ENCODE peak calls at places on chromosomes 16 and 17, in four cellular contexts. One of them, this sample, is unnamed.

GRCh38 chr16:3364774-3365427 is 9.2 kb downstream of the OR2C1 start:
- DNase-seq in A549: peak; percentile 81
- DNase-seq in K562: no peak
- DNase-seq in HepG2: peak; percentile 94
- DNase-seq in this sample: peak; percentile 29

GRCh38 chr17:67055041-67055443 is 10.7 kb downstream of the CACNG1 start:
- DNase-seq in A549: no peak
- DNase-seq in K562: no peak
- DNase-seq in HepG2: no peak
- DNase-seq in this sample: no peak

GRCh38 chr16:81401035-81401950 is 43.3 kb upstream of the CMIP start:
- DNase-seq in A549: peak; percentile 96
- DNase-seq in K562: peak; percentile 60
- DNase-seq in HepG2: peak; percentile 12
- DNase-seq in this sample: no peak

GRCh38 chr17:18368948-18369347 is 5.6 kb upstream of the SHMT1 start:
- DNase-seq in A549: no peak
- DNase-seq in K562: peak; percentile 31
- DNase-seq in HepG2: no peak
- DNase-seq in this sample: no peak

GRCh38 chr16:73018796-73019455 is 29.0 kb downstream of the ZFHX3 start:
- DNase-seq in A549: no peak
- DNase-seq in K562: no peak
- DNase-seq in HepG2: no peak
- DNase-seq in this sample: no peak

GRCh38 chr16:4591706-4592470 is 22.8 kb downstream of the UBALD1 start:
- DNase-seq in A549: no peak
- DNase-seq in K562: no peak
- DNase-seq in HepG2: no peak
- DNase-seq in this sample: no peak

GRCh38 chr16:67339453-67339852 is 12.8 kb downstream of the LRRC36 start:
- DNase-seq in A549: no peak
- DNase-seq in K562: peak; percentile 31
- DNase-seq in HepG2: peak; percentile 21
- DNase-seq in this sample: no peak

GRCh38 chr17:76673729-76674128 is 30.2 kb upstream of the ST6GALNAC1 start:
- DNase-seq in A549: no peak
- DNase-seq in K562: no peak
- DNase-seq in HepG2: no peak
- DNase-seq in this sample: no peak

GRCh38 chr16:28091706-28092105 is 28.2 kb upstream of the GSG1L start:
- DNase-seq in A549: no peak
- DNase-seq in K562: no peak
- DNase-seq in HepG2: no peak
- DNase-seq in this sample: no peak

GRCh38 chr17:68133370-68134045 is 98.0 kb downstream of the KPNA2 start:
- DNase-seq in A549: no peak
- DNase-seq in K562: no peak
- DNase-seq in HepG2: no peak
- DNase-seq in this sample: peak; percentile 41

GRCh38 chr17:35890774-35891155 is 10.6 kb upstream of the CCL5 start:
- DNase-seq in A549: no peak
- DNase-seq in K562: no peak
- DNase-seq in HepG2: no peak
- DNase-seq in this sample: no peak

GRCh38 chr17:17186051-17186450 is 20.1 kb downstream of the PLD6 start:
- DNase-seq in A549: no peak
- DNase-seq in K562: no peak
- DNase-seq in HepG2: no peak
- DNase-seq in this sample: no peak

GRCh38 chr17:9414471-9414870 is 161.1 kb downstream of the STX8 start:
- DNase-seq in A549: no peak
- DNase-seq in K562: no peak
- DNase-seq in HepG2: no peak
- DNase-seq in this sample: no peak

GRCh38 chr17:31466096-31466495 is 74.6 kb downstream of the RAB11FIP4 start:
- DNase-seq in A549: no peak
- DNase-seq in K562: no peak
- DNase-seq in HepG2: no peak
- DNase-seq in this sample: no peak

GRCh38 chr16:75097941-75098897 is 18.4 kb downstream of the LDHD start:
- DNase-seq in A549: no peak
- DNase-seq in K562: no peak
- DNase-seq in HepG2: no peak
- DNase-seq in this sample: no peak

GRCh38 chr16:87380875-87381274 is 2.7 kb downstream of the FBXO31 start:
- DNase-seq in A549: no peak
- DNase-seq in K562: no peak
- DNase-seq in HepG2: peak; percentile 67
- DNase-seq in this sample: no peak

GRCh38 chr16:13994239-13995106 is 74.5 kb downstream of the ERCC4 start:
- DNase-seq in A549: no peak
- DNase-seq in K562: no peak
- DNase-seq in HepG2: no peak
- DNase-seq in this sample: no peak

GRCh38 chr16:24538756-24539294 is 541 bp upstream of the RBBP6 start:
- DNase-seq in A549: peak; percentile 60
- DNase-seq in K562: peak; percentile 87
- DNase-seq in HepG2: peak; percentile 85
- DNase-seq in this sample: no peak

GRCh38 chr17:40864661-40865380 is 2.2 kb downstream of the KRT12 start:
- DNase-seq in A549: no peak
- DNase-seq in K562: no peak
- DNase-seq in HepG2: peak; percentile 20
- DNase-seq in this sample: no peak

GRCh38 chr17:71057448-71057847 is 888.1 kb downstream of the KCNJ2 start:
- DNase-seq in A549: no peak
- DNase-seq in K562: no peak
- DNase-seq in HepG2: no peak
- DNase-seq in this sample: no peak

GRCh38 chr17:77571562-77571981 is 386.9 kb upstream of the TNRC6C start:
- DNase-seq in A549: no peak
- DNase-seq in K562: peak; percentile 38
- DNase-seq in HepG2: no peak
- DNase-seq in this sample: no peak

GRCh38 chr16:3058173-3059030 is 7.0 kb upstream of the IL32 start:
- DNase-seq in A549: no peak
- DNase-seq in K562: peak; percentile 81
- DNase-seq in HepG2: peak; percentile 36
- DNase-seq in this sample: peak; percentile 76

GRCh38 chr17:63150994-63151464 is 185.0 kb downstream of the TANC2 start:
- DNase-seq in A549: no peak
- DNase-seq in K562: no peak
- DNase-seq in HepG2: no peak
- DNase-seq in this sample: no peak

GRCh38 chr17:46733837-46734516 is 84.5 kb downstream of the WNT3 start:
- DNase-seq in A549: no peak
- DNase-seq in K562: no peak
- DNase-seq in HepG2: no peak
- DNase-seq in this sample: no peak

GRCh38 chr16:70429888-70430666 is 8.8 kb downstream of the ST3GAL2 start:
- DNase-seq in A549: no peak
- DNase-seq in K562: peak; percentile 16
- DNase-seq in HepG2: no peak
- DNase-seq in this sample: no peak

DNA sequence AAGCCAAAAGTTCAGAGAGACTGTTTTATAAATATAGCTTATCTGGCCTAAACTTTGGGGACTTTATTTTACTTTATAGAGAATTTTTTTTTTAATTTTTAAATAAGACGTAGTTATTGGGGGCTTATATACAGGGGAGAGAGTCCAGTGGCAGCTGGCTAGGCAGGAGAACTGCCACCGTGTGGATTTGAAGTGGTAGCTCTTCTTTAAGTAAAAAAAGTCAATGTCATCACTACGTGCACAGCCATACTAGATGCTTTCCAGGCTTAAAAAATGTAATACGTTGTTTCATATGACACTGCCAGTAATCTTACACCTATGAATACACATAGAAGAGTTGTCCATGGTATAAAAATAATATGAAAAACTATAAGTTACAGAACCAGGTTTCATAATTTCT is 31.9 kb upstream of the ANKFY1 start:
- DNase-seq in A549: no peak
- DNase-seq in K562: no peak
- DNase-seq in HepG2: no peak
- DNase-seq in this sample: no peak
- TF ChIP-seq CTCF in A549: no peak
- TF ChIP-seq CTCF in K562: no peak
- TF ChIP-seq CTCF in HepG2: no peak
- TF ChIP-seq CTCF in this sample: no peak

GRCh38 chr16:31009120-31009519 is 1.3 kb downstream of the STX1B start:
- DNase-seq in A549: no peak
- DNase-seq in K562: no peak
- DNase-seq in HepG2: no peak
- DNase-seq in this sample: no peak

GRCh38 chr16:31009894-31010293 is 544 bp downstream of the STX1B start:
- DNase-seq in A549: no peak
- DNase-seq in K562: no peak
- DNase-seq in HepG2: no peak
- DNase-seq in this sample: peak; percentile 34

GRCh38 chr16:31008154-31008950 is 2.1 kb downstream of the STX1B start:
- DNase-seq in A549: no peak
- DNase-seq in K562: no peak
- DNase-seq in HepG2: no peak
- DNase-seq in this sample: no peak

GRCh38 chr16:31010943-31011342 is 505 bp upstream of the STX1B start:
- DNase-seq in A549: no peak
- DNase-seq in K562: no peak
- DNase-seq in HepG2: no peak
- DNase-seq in this sample: no peak

DNA sequence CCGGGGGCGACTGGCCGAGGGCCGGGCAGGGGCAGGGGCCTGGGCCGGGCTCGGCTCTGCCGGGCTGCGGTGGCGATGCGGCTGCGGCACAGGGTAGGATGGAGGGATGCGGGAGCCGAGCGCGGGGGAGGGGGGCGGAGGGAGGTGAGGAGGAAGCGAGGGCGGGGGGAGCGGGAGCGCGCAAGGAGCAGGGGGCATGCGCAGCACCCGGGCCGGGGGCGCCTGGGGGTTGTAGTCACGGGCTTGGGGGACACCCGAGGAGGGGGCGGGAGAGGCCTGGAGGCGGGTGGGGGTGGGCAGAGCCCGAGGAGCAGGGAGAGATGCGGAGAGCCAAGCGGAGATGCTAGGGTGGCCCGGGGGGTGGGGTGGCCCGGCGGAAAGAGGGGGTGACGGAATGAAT is at the start of gene STX1B:
- DNase-seq in A549: no peak
- DNase-seq in K562: no peak
- DNase-seq in HepG2: no peak
- DNase-seq in this sample: peak; percentile 90
- TF ChIP-seq NR3C1 in A549: no peak
- TF ChIP-seq NR3C1 in K562: no peak
- TF ChIP-seq NR3C1 in HepG2: no peak
- TF ChIP-seq NR3C1 in this sample: no peak

DNA sequence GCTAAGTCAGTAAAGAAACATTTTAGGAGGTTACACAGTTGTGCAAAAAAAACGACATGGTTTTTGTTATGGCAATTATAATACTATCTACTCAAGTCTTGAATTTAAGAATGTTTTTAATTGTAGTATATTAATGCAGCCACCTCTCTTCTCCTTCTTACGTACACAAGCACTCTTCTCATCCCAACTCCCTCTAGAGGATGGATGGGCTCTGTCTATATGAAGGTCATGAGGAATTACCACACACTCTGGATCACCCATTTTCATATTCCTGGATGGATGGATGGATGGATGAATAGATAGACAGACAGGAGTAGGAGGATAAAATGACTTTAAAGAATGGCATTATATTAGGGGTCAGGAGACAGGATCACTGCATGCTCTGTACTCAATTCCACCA is 120.0 kb downstream of the PHKB start:
- DNase-seq in A549: no peak
- DNase-seq in K562: no peak
- DNase-seq in HepG2: peak; percentile 50
- DNase-seq in this sample: no peak
- TF ChIP-seq CTCF in A549: no peak
- TF ChIP-seq CTCF in K562: no peak
- TF ChIP-seq CTCF in HepG2: peak; percentile 23
- TF ChIP-seq CTCF in this sample: no peak

DNA sequence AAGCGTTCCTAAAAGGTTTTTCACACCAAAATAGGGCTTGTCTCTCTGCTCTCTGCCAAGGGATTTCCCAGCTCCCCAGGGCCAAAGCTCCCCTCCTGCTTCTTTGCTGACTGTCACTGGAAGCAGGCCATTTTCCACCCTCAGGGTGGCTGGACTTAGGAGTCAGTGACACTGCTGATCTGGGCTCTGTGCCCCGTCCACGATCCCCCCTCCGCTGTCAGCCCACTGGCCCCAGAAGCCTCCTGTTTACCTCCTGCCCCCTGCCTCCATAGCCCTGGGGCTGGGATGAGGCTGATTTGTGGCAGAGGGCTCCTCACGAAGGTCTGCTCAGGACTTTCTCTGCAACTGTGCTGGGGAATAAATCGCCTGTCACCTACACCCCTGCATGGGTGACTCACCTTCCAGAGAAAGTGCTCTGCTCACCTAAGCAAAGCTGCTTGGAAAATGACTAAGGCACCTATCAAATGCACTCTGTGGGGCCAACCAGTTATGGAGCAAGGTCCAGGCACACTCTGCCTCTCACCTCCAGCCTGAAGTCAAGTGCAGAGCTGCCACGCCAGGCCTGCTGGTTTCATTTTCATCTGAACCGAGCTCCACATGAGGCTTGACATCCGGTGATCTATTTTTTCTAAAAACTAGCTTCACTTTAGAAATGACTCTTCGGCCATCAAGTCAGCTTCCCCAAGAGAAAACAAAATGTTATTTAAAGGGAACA is 4.9 kb downstream of the MAP3K14 start:
- DNase-seq in A549: peak; percentile 62
- DNase-seq in K562: peak; percentile 43
- DNase-seq in HepG2: peak; percentile 96
- DNase-seq in this sample: no peak
- TF ChIP-seq NR3C1 in A549: no peak
- TF ChIP-seq NR3C1 in K562: no peak
- TF ChIP-seq NR3C1 in HepG2: no peak
- TF ChIP-seq NR3C1 in this sample: no peak

GRCh38 chr17:80649672-80650338 is 105.2 kb downstream of the RPTOR start:
- DNase-seq in A549: peak; percentile 67
- DNase-seq in K562: peak; percentile 78
- DNase-seq in HepG2: peak; percentile 77
- DNase-seq in this sample: peak; percentile 77
- TF ChIP-seq CTCF in A549: peak; percentile 69
- TF ChIP-seq CTCF in K562: peak; percentile 98
- TF ChIP-seq CTCF in HepG2: peak; percentile 78
- TF ChIP-seq CTCF in this sample: peak; percentile 19

GRCh38 chr16:58499615-58500328 is at the start of gene NDRG4:
- DNase-seq in A549: peak; percentile 92
- DNase-seq in K562: peak; percentile 74
- DNase-seq in HepG2: peak; percentile 81
- DNase-seq in this sample: peak; percentile 77
- TF ChIP-seq NR3C1 in A549: no peak
- TF ChIP-seq NR3C1 in K562: no peak
- TF ChIP-seq NR3C1 in HepG2: no peak
- TF ChIP-seq NR3C1 in this sample: no peak

This sample was measured in WTC11.